ENCODE peak calls at places on chromosomes 7 and 10, in nine cellular contexts. D is CD4-positive, alpha-beta T cell; B is cardiac muscle cell; N is astrocyte of the spinal cord; S is dorsolateral prefrontal cortex; K is PC-9; O is brain microvascular endothelial cell; P is right atrium auricular region; X is kidney epithelial cell. W is an unnamed sample.

GRCh38 chr10:30820282-30820991 is 190.9 kb upstream of the LYZL2 start:
- DNase-seq in D (no peak), B (no peak), N (peak), S (no peak), K (no peak), O (peak), P (no peak), X (peak), W (no peak)

GRCh38 chr10:108388716-108389115 is 1224.2 kb upstream of the SORCS1 start:
- DNase-seq in D (no peak), B (no peak), N (no peak), S (no peak), K (no peak), O (no peak), P (no peak), X (no peak), W (no peak)

GRCh38 chr10:128310966-128311658 is 184.9 kb upstream of the MKI67 start:
- DNase-seq in D (no peak), B (no peak), N (no peak), S (no peak), K (no peak), O (no peak), P (no peak), X (no peak), W (no peak)

GRCh38 chr7:2926120-2926897 is 82.2 kb upstream of the GNA12 start:
- DNase-seq in D (no peak), B (no peak), N (no peak), S (peak), K (no peak), O (no peak), P (no peak), X (no peak), W (no peak)

GRCh38 chr7:69871886-69872592 is 273.8 kb downstream of the AUTS2 start:
- DNase-seq in D (no peak), B (peak), N (peak), S (no peak), K (no peak), O (peak), P (peak), X (no peak), W (no peak)

GRCh38 chr7:3408814-3409595 is 108.0 kb downstream of the SDK1 start:
- DNase-seq in D (no peak), B (no peak), N (no peak), S (no peak), K (no peak), O (peak), P (no peak), X (no peak), W (no peak)

GRCh38 chr10:102648889-102649752 is 4.8 kb downstream of the TRIM8 start:
- DNase-seq in D (peak), B (no peak), N (no peak), S (peak), K (no peak), O (no peak), P (no peak), X (no peak), W (no peak)

GRCh38 chr10:92847185-92847864 is 995 bp upstream of the EXOC6 start:
- DNase-seq in D (no peak), B (no peak), N (no peak), S (no peak), K (peak), O (peak), P (no peak), X (no peak), W (no peak)

GRCh38 chr7:68689087-68689433 is 909.2 kb upstream of the AUTS2 start:
- DNase-seq in D (no peak), B (no peak), N (no peak), S (no peak), K (no peak), O (no peak), P (no peak), X (no peak), W (no peak)

GRCh38 chr7:124462249-124462648 is 303.3 kb downstream of the GPR37 start:
- DNase-seq in D (no peak), B (no peak), N (peak), S (no peak), K (no peak), O (no peak), P (no peak), X (peak), W (no peak)

GRCh38 chr7:88458931-88459330 is 152.2 kb upstream of the STEAP4 start:
- DNase-seq in D (no peak), B (no peak), N (no peak), S (no peak), K (no peak), O (no peak), P (no peak), X (no peak), W (no peak)

GRCh38 chr7:12706900-12707536 is 19.6 kb downstream of the ARL4A start:
- DNase-seq in D (no peak), B (no peak), N (peak), S (no peak), K (no peak), O (peak), P (no peak), X (no peak), W (no peak)

GRCh38 chr10:13617146-13617545 is 30.4 kb downstream of the PRPF18 start:
- DNase-seq in D (no peak), B (no peak), N (peak), S (no peak), K (no peak), O (no peak), P (no peak), X (no peak), W (no peak)

GRCh38 chr10:13615650-13616049 is 28.9 kb downstream of the PRPF18 start:
- DNase-seq in D (no peak), B (no peak), N (peak), S (no peak), K (no peak), O (no peak), P (no peak), X (no peak), W (no peak)

GRCh38 chr10:13612654-13613373 is 26.0 kb downstream of the PRPF18 start:
- DNase-seq in D (no peak), B (no peak), N (no peak), S (no peak), K (no peak), O (no peak), P (no peak), X (no peak), W (no peak)

GRCh38 chr10:13613519-13613918 is 26.8 kb downstream of the PRPF18 start:
- DNase-seq in D (no peak), B (peak), N (peak), S (no peak), K (no peak), O (peak), P (no peak), X (no peak), W (no peak)

DNA sequence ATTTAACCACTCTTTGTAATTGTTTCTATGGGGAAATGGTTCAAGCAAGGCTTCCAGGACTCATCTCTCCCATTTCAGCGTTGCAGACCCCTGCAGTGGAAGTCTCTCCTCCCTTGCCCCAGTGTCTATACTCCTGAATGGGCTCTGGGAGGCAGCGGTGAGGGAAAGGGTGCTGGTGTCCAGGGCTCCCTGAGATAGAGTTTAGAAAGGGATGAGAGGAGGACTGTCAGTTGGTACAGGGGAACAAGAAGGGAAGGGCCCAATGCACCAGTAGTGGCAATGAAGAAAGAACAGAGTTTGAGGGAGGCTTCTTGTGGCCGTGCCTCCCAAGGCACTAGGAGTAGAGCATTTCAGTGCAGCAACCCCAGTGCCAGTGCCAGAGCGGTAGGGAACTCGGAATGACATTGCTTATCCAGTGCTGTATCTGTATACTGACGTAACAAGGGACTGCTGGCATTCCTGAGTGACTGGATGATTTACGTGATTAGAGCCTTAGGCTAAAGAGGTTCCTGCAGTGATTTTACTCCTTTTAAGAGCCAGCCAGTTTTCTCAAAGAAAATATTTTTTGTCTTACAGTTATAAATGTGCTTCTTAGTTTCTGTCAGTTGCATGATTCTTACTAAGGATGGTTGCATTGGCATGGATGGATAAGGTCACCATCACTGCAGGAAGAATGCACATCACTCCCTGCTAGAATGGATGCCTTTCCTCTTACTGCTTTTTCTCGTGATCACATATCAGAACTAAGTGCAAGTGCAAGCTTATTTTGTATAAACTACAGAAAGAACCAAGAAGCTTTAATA is 28.0 kb downstream of the PRPF18 start:
- DNase-seq in D (no peak), B (peak), N (peak), S (no peak), K (peak), O (peak), P (no peak), X (no peak), W (no peak)
- TF ChIP-seq CTCF in D (no peak), B (no peak), N (peak), S (no peak), K (no peak), O (peak), P (no peak), X (no peak), W (no peak)

GRCh38 chr7:112081778-112082177 is 124.4 kb downstream of the DOCK4 start:
- DNase-seq in D (no peak), B (no peak), N (no peak), S (no peak), K (no peak), O (no peak), P (peak), X (no peak), W (no peak)

GRCh38 chr7:112079122-112079521 is 127.1 kb downstream of the DOCK4 start:
- DNase-seq in D (no peak), B (no peak), N (no peak), S (no peak), K (no peak), O (no peak), P (no peak), X (no peak), W (no peak)

GRCh38 chr7:112079671-112080070 is 126.5 kb downstream of the DOCK4 start:
- DNase-seq in D (no peak), B (no peak), N (no peak), S (no peak), K (no peak), O (peak), P (no peak), X (no peak), W (no peak)

GRCh38 chr7:112080974-112081373 is 125.2 kb downstream of the DOCK4 start:
- DNase-seq in D (no peak), B (no peak), N (peak), S (no peak), K (no peak), O (peak), P (no peak), X (peak), W (no peak)

GRCh38 chr7:112080441-112080840 is 125.8 kb downstream of the DOCK4 start:
- DNase-seq in D (no peak), B (no peak), N (peak), S (no peak), K (peak), O (peak), P (no peak), X (peak), W (no peak)
- TF ChIP-seq CTCF in D (no peak), B (no peak), N (no peak), S (no peak), K (no peak), O (no peak), P (no peak), X (no peak), W (no peak)

GRCh38 chr7:129799350-129799955 is 153.3 kb downstream of the UBE2H start:
- DNase-seq in D (no peak), B (no peak), N (no peak), S (no peak), K (no peak), O (no peak), P (no peak), X (no peak), W (no peak)
- TF ChIP-seq CTCF in D (no peak), B (no peak), N (no peak), S (no peak), K (no peak), O (no peak), P (no peak), X (no peak), W (no peak)

GRCh38 chr10:120598377-120598776 is 141.3 kb downstream of the PLPP4 start:
- DNase-seq in D (no peak), B (no peak), N (no peak), S (no peak), K (no peak), O (no peak), P (no peak), X (no peak), W (no peak)
- TF ChIP-seq CTCF in D (no peak), B (no peak), N (no peak), S (no peak), K (no peak), O (no peak), P (no peak), X (no peak), W (no peak)

DNA sequence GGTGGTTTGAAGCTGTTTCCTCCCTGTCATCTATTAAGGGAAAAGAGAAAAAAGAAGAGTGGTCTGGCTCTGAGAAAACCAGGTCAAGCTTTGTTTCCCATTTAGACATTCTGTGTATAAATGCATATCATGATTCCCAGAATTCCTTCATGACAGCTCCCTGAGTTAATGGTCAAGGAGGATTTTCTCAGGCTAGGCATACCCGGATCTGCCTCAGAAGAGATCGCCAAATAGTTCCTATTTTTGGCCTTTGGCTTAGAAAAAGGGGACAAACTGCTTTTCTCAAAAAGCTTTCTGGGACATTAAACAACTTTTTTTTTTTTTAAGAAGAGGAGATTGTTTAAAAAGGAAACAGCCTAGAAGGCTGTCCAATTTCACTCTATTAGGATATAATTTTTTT is 53.5 kb upstream of the PIP4K2A start:
- DNase-seq in D (no peak), B (no peak), N (no peak), S (no peak), K (no peak), O (no peak), P (no peak), X (no peak), W (no peak)
- TF ChIP-seq CTCF in D (no peak), B (no peak), N (no peak), S (no peak), K (no peak), O (no peak), P (no peak), X (no peak), W (no peak)

GRCh38 chr7:91183408-91183807 is 80.8 kb upstream of the FZD1 start:
- DNase-seq in D (no peak), B (no peak), N (no peak), S (no peak), K (no peak), O (no peak), P (no peak), X (no peak), W (no peak)
- TF ChIP-seq CTCF in D (no peak), B (no peak), N (no peak), S (no peak), K (no peak), O (no peak), P (no peak), X (no peak), W (no peak)

DNA sequence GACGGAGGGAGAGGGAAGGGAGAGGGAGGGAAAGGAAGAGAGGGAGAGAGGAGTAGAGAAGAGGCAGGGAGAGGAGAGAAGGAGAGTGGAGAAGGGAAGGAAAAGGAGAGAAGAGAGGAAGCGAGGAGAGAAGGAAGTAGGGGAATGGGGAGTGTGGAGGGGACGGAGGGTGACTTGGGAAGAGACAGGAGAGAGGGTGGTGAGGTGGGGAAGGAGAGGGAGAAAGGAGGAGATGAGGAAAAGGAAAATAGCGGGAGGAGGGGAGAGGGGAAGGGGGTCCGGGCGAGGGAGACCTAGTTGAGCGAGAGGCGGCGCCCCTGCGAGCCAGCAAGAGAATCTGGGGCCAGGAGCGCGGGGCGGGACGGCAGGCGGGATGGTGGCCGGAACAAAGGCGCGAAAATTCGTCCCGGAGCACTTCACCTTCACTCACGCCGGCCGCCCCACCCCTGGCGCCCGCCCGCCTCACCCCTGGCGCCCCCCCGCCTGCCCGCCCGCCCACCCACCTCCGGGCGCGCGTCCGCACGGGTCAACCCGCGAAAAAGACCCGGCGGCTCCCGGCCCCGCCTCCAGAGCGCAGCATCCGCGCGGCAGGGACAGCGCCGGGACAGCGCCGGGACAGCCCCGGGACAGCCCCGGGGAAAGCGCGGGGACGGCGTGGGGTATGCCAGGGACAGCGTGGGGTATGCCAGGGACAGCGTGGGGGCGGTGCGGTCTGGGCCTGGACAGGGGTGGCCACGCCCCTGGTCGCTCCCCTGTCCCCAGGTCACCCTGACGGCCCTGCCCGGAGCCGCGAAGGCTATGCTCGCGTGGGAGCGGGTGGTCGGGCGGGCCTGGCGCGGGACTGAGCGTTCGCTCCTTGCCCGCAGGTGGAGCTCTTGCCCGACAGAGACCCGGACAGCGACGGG is 4.2 kb downstream of the VSTM2A start:
- DNase-seq in D (no peak), B (peak), N (no peak), S (peak), K (no peak), O (no peak), P (no peak), X (no peak), W (no peak)
- TF ChIP-seq CTCF in D (no peak), B (no peak), N (peak), S (peak), K (peak), O (peak), P (no peak), X (peak), W (no peak)

GRCh38 chr10:94076325-94076841 is 82.7 kb downstream of the PLCE1 start:
- DNase-seq in D (no peak), B (no peak), N (peak), S (no peak), K (no peak), O (peak), P (no peak), X (no peak), W (no peak)
- TF ChIP-seq CTCF in D (no peak), B (peak), N (peak), S (peak), K (peak), O (peak), P (peak), X (peak), W (no peak)

DNA sequence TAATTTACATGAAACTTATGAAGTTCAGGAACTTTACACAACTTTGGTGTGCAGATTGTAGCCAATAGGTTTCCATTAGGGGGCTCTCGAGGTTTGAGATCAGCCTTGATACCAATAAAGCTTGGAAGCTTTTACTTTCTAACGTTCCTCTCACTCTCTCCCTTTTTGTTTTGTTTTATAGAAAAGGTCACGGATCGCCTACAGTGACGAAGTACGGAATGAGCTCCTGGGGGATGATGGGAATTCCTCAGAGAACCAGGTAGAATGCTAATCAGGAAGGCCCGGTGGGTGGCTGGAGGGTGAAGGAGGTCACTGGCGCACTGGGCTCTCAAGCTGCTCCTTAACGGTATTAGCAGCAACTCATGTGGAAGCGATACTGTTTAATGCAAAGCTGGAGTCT is 79.9 kb downstream of the VTI1A start:
- DNase-seq in D (no peak), B (no peak), N (no peak), S (no peak), K (no peak), O (no peak), P (no peak), X (no peak), W (no peak)
- TF ChIP-seq CTCF in D (no peak), B (no peak), N (peak), S (no peak), K (no peak), O (no peak), P (no peak), X (no peak), W (no peak)

GRCh38 chr7:7349156-7349555 is 166.8 kb downstream of the C1GALT1 start:
- DNase-seq in D (no peak), B (no peak), N (no peak), S (no peak), K (no peak), O (no peak), P (no peak), X (no peak), W (no peak)

GRCh38 chr7:7354674-7355073 is 172.3 kb downstream of the C1GALT1 start:
- DNase-seq in D (no peak), B (no peak), N (no peak), S (no peak), K (peak), O (no peak), P (no peak), X (peak), W (no peak)

GRCh38 chr7:7351832-7352231 is 169.5 kb downstream of the C1GALT1 start:
- DNase-seq in D (no peak), B (no peak), N (no peak), S (no peak), K (no peak), O (no peak), P (no peak), X (no peak), W (no peak)

GRCh38 chr7:7351156-7351555 is 168.8 kb downstream of the C1GALT1 start:
- DNase-seq in D (no peak), B (no peak), N (no peak), S (no peak), K (no peak), O (no peak), P (no peak), X (no peak), W (no peak)

DNA sequence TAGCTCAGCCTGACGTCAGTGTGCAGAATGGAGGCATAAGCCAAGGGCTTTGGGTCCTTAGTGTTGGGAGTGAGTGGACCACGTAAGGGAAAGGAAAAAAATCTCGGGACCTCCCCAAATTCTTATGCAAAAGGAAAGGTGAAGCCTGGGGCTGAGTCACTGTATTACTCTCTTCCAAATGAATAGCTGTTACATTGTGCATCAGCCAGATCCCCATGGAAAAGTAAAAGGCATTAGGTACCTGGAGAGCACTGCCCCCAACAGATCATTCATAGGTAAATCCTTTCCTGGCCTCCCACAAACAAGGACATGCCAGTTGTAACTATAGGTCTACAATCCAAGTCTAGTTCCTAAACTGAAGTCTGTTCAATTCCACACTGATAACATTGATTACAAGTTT is 170.5 kb downstream of the C1GALT1 start:
- DNase-seq in D (no peak), B (no peak), N (no peak), S (no peak), K (peak), O (no peak), P (no peak), X (no peak), W (no peak)
- TF ChIP-seq CTCF in D (no peak), B (no peak), N (no peak), S (no peak), K (peak), O (no peak), P (no peak), X (peak), W (no peak)